ENCODE peak calls at places on chromosomes 6 and 20, in nine cellular contexts. One of them, this sample, is unnamed.

GRCh38 chr6:133837801-133838349 is 51.0 kb upstream of the TCF21 start:
- DNase-seq in neuronal stem cell: peak; percentile 46
- DNase-seq in amygdala: no peak
- DNase-seq in midbrain: no peak
- DNase-seq in foreskin fibroblast: no peak
- DNase-seq in occipital lobe: no peak
- DNase-seq in effector memory CD8-positive, alpha-beta T cell: peak; percentile 35
- DNase-seq in AML-193: peak; percentile 27
- DNase-seq in HT-29: peak; percentile 93
- DNase-seq in this sample: peak; percentile 76

GRCh38 chr20:33531047-33531877 is 41.4 kb downstream of the CBFA2T2 start:
- DNase-seq in amygdala: no peak
- DNase-seq in foreskin fibroblast: no peak
- DNase-seq in HT-29: no peak
- DNase-seq in neuronal stem cell: no peak
- DNase-seq in effector memory CD8-positive, alpha-beta T cell: no peak
- DNase-seq in occipital lobe: no peak
- DNase-seq in midbrain: no peak
- DNase-seq in AML-193: no peak
- DNase-seq in this sample: no peak

GRCh38 chr6:33802186-33803061 is 1.4 kb downstream of the MLN start:
- DNase-seq in effector memory CD8-positive, alpha-beta T cell: no peak
- DNase-seq in amygdala: no peak
- DNase-seq in neuronal stem cell: no peak
- DNase-seq in foreskin fibroblast: no peak
- DNase-seq in occipital lobe: no peak
- DNase-seq in HT-29: no peak
- DNase-seq in midbrain: no peak
- DNase-seq in AML-193: no peak
- DNase-seq in this sample: no peak

GRCh38 chr6:12196326-12196936 is 93.7 kb upstream of the EDN1 start:
- DNase-seq in midbrain: no peak
- DNase-seq in amygdala: no peak
- DNase-seq in foreskin fibroblast: peak; percentile 28
- DNase-seq in effector memory CD8-positive, alpha-beta T cell: no peak
- DNase-seq in occipital lobe: no peak
- DNase-seq in AML-193: no peak
- DNase-seq in HT-29: no peak
- DNase-seq in neuronal stem cell: no peak
- DNase-seq in this sample: peak; percentile 42

GRCh38 chr6:53735896-53736295 is 58.9 kb upstream of the LRRC1 start:
- DNase-seq in amygdala: no peak
- DNase-seq in AML-193: no peak
- DNase-seq in occipital lobe: no peak
- DNase-seq in foreskin fibroblast: no peak
- DNase-seq in neuronal stem cell: no peak
- DNase-seq in midbrain: no peak
- DNase-seq in HT-29: no peak
- DNase-seq in effector memory CD8-positive, alpha-beta T cell: peak; percentile 22
- DNase-seq in this sample: no peak

GRCh38 chr6:31834704-31835375 is 7.3 kb downstream of the HSPA1B start:
- DNase-seq in HT-29: no peak
- DNase-seq in midbrain: peak; percentile 94
- DNase-seq in amygdala: peak; percentile 82
- DNase-seq in AML-193: peak; percentile 87
- DNase-seq in neuronal stem cell: peak; percentile 75
- DNase-seq in effector memory CD8-positive, alpha-beta T cell: peak; percentile 74
- DNase-seq in foreskin fibroblast: no peak
- DNase-seq in occipital lobe: peak; percentile 78
- DNase-seq in this sample: no peak

GRCh38 chr6:26379236-26380139 is 3.4 kb upstream of the BTN2A2 start:
- DNase-seq in midbrain: no peak
- DNase-seq in neuronal stem cell: no peak
- DNase-seq in effector memory CD8-positive, alpha-beta T cell: no peak
- DNase-seq in amygdala: no peak
- DNase-seq in foreskin fibroblast: no peak
- DNase-seq in occipital lobe: no peak
- DNase-seq in AML-193: no peak
- DNase-seq in HT-29: no peak
- DNase-seq in this sample: no peak

GRCh38 chr6:75449625-75450206 is 43.9 kb downstream of the FILIP1 start:
- DNase-seq in amygdala: no peak
- DNase-seq in foreskin fibroblast: no peak
- DNase-seq in occipital lobe: no peak
- DNase-seq in neuronal stem cell: no peak
- DNase-seq in AML-193: no peak
- DNase-seq in effector memory CD8-positive, alpha-beta T cell: no peak
- DNase-seq in midbrain: no peak
- DNase-seq in HT-29: no peak
- DNase-seq in this sample: no peak

GRCh38 chr6:75098709-75099108 is 107.1 kb downstream of the COL12A1 start:
- DNase-seq in HT-29: peak; percentile 55
- DNase-seq in foreskin fibroblast: peak; percentile 96
- DNase-seq in amygdala: no peak
- DNase-seq in midbrain: no peak
- DNase-seq in AML-193: no peak
- DNase-seq in effector memory CD8-positive, alpha-beta T cell: no peak
- DNase-seq in occipital lobe: no peak
- DNase-seq in neuronal stem cell: no peak
- DNase-seq in this sample: peak; percentile 70

GRCh38 chr6:55643868-55644267 is 64.9 kb upstream of the HMGCLL1 start:
- DNase-seq in effector memory CD8-positive, alpha-beta T cell: no peak
- DNase-seq in foreskin fibroblast: peak; percentile 46
- DNase-seq in amygdala: no peak
- DNase-seq in neuronal stem cell: no peak
- DNase-seq in AML-193: no peak
- DNase-seq in midbrain: no peak
- DNase-seq in HT-29: no peak
- DNase-seq in occipital lobe: no peak
- DNase-seq in this sample: no peak

GRCh38 chr6:136134751-136135150 is 115.4 kb downstream of the MTFR2 start:
- DNase-seq in amygdala: no peak
- DNase-seq in occipital lobe: no peak
- DNase-seq in foreskin fibroblast: no peak
- DNase-seq in midbrain: no peak
- DNase-seq in HT-29: no peak
- DNase-seq in neuronal stem cell: no peak
- DNase-seq in AML-193: no peak
- DNase-seq in effector memory CD8-positive, alpha-beta T cell: no peak
- DNase-seq in this sample: no peak

GRCh38 chr20:24002896-24003295 is 14.3 kb upstream of the GGTLC1 start:
- DNase-seq in neuronal stem cell: no peak
- DNase-seq in amygdala: no peak
- DNase-seq in foreskin fibroblast: no peak
- DNase-seq in occipital lobe: no peak
- DNase-seq in effector memory CD8-positive, alpha-beta T cell: no peak
- DNase-seq in midbrain: no peak
- DNase-seq in HT-29: no peak
- DNase-seq in AML-193: no peak
- DNase-seq in this sample: no peak

GRCh38 chr6:148720371-148720770 is 26.5 kb upstream of the UST start:
- DNase-seq in AML-193: no peak
- DNase-seq in occipital lobe: no peak
- DNase-seq in foreskin fibroblast: peak; percentile 29
- DNase-seq in neuronal stem cell: no peak
- DNase-seq in effector memory CD8-positive, alpha-beta T cell: no peak
- DNase-seq in midbrain: no peak
- DNase-seq in amygdala: no peak
- DNase-seq in HT-29: no peak
- DNase-seq in this sample: no peak

GRCh38 chr6:154923199-154923869 is 71.8 kb upstream of the TIAM2 start:
- DNase-seq in midbrain: no peak
- DNase-seq in occipital lobe: no peak
- DNase-seq in HT-29: no peak
- DNase-seq in foreskin fibroblast: no peak
- DNase-seq in effector memory CD8-positive, alpha-beta T cell: no peak
- DNase-seq in AML-193: no peak
- DNase-seq in amygdala: no peak
- DNase-seq in neuronal stem cell: no peak
- DNase-seq in this sample: no peak

GRCh38 chr6:79261666-79262065 is 27.2 kb upstream of the HMGN3 start:
- DNase-seq in neuronal stem cell: no peak
- DNase-seq in midbrain: no peak
- DNase-seq in effector memory CD8-positive, alpha-beta T cell: no peak
- DNase-seq in AML-193: no peak
- DNase-seq in occipital lobe: no peak
- DNase-seq in amygdala: no peak
- DNase-seq in foreskin fibroblast: no peak
- DNase-seq in HT-29: no peak
- DNase-seq in this sample: no peak